ENCODE peak calls at places on chromosomes 4 and X, in six cellular contexts. One of them, this sample, is unnamed.

GRCh38 chr4:95513022-95513421 is 35.8 kb downstream of the UNC5C start:
- DNase-seq in choroid plexus epithelial cell: no peak
- DNase-seq in mesothelial cell of epicardium: no peak
- DNase-seq in heart left ventricle: no peak
- DNase-seq in brain microvascular endothelial cell: no peak
- DNase-seq in SK-N-SH: peak
- DNase-seq in this sample: no peak

GRCh38 chr4:91070736-91071135 is 943.5 kb downstream of the CCSER1 start:
- DNase-seq in mesothelial cell of epicardium: no peak
- DNase-seq in choroid plexus epithelial cell: no peak
- DNase-seq in brain microvascular endothelial cell: no peak
- DNase-seq in heart left ventricle: no peak
- DNase-seq in SK-N-SH: no peak
- DNase-seq in this sample: no peak

GRCh38 chrX:148609766-148610698 is 109.6 kb downstream of the AFF2 start:
- DNase-seq in heart left ventricle: no peak
- DNase-seq in SK-N-SH: no peak
- DNase-seq in mesothelial cell of epicardium: no peak
- DNase-seq in brain microvascular endothelial cell: no peak
- DNase-seq in choroid plexus epithelial cell: no peak
- DNase-seq in this sample: no peak

GRCh38 chrX:40173662-40174593 is 76.2 kb upstream of the BCOR start:
- DNase-seq in choroid plexus epithelial cell: peak
- DNase-seq in brain microvascular endothelial cell: no peak
- DNase-seq in mesothelial cell of epicardium: no peak
- DNase-seq in SK-N-SH: peak
- DNase-seq in heart left ventricle: no peak
- DNase-seq in this sample: no peak

GRCh38 chr4:118751634-118752293 is 66.6 kb downstream of the METTL14 start:
- DNase-seq in choroid plexus epithelial cell: peak
- DNase-seq in brain microvascular endothelial cell: peak
- DNase-seq in heart left ventricle: no peak
- DNase-seq in SK-N-SH: no peak
- DNase-seq in mesothelial cell of epicardium: no peak
- DNase-seq in this sample: no peak

GRCh38 chr4:85860066-85860465 is 385.1 kb downstream of the ARHGAP24 start:
- DNase-seq in SK-N-SH: no peak
- DNase-seq in brain microvascular endothelial cell: peak
- DNase-seq in mesothelial cell of epicardium: no peak
- DNase-seq in heart left ventricle: no peak
- DNase-seq in choroid plexus epithelial cell: peak
- DNase-seq in this sample: no peak

GRCh38 chr4:84472154-84472553 is 26.9 kb downstream of the NKX6-1 start:
- DNase-seq in heart left ventricle: no peak
- DNase-seq in SK-N-SH: no peak
- DNase-seq in choroid plexus epithelial cell: no peak
- DNase-seq in mesothelial cell of epicardium: no peak
- DNase-seq in brain microvascular endothelial cell: no peak
- DNase-seq in this sample: no peak

GRCh38 chr4:174538123-174538875 is 16.0 kb upstream of the HPGD start:
- DNase-seq in heart left ventricle: no peak
- DNase-seq in choroid plexus epithelial cell: no peak
- DNase-seq in mesothelial cell of epicardium: no peak
- DNase-seq in brain microvascular endothelial cell: no peak
- DNase-seq in SK-N-SH: no peak
- DNase-seq in this sample: peak

GRCh38 chr4:39319678-39320077 is 46.5 kb downstream of the RFC1 start:
- DNase-seq in mesothelial cell of epicardium: no peak
- DNase-seq in brain microvascular endothelial cell: peak
- DNase-seq in SK-N-SH: peak
- DNase-seq in heart left ventricle: no peak
- DNase-seq in choroid plexus epithelial cell: peak
- DNase-seq in this sample: no peak

DNA sequence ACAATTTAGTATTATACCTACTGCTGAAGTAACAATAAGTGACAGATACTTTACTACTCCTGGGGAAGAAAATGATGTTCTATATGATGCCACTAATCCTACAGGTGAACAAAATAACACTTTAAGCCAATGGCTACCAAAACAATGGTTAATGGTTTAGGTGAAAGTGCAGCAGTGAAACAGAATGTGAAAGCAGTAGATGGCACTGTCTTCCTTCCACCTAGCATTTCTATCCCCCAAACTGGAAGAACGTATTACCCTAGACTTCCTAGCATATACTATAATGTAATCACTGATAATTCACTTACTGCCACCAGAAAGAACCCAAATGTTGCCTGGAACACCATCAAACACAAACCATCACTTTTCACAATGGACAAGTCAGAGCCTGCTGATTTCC is 18.9 kb upstream of the CABS1 start:
- DNase-seq in SK-N-SH: no peak
- DNase-seq in mesothelial cell of epicardium: no peak
- DNase-seq in heart left ventricle: no peak
- DNase-seq in choroid plexus epithelial cell: no peak
- DNase-seq in brain microvascular endothelial cell: no peak
- DNase-seq in this sample: no peak
- TF ChIP-seq CTCF in SK-N-SH: no peak
- TF ChIP-seq CTCF in mesothelial cell of epicardium: no peak
- TF ChIP-seq CTCF in heart left ventricle: no peak
- TF ChIP-seq CTCF in choroid plexus epithelial cell: no peak
- TF ChIP-seq CTCF in brain microvascular endothelial cell: no peak
- TF ChIP-seq CTCF in this sample: peak

GRCh38 chr4:148327683-148328082 is 114.5 kb downstream of the NR3C2 start:
- DNase-seq in SK-N-SH: no peak
- DNase-seq in mesothelial cell of epicardium: no peak
- DNase-seq in brain microvascular endothelial cell: no peak
- DNase-seq in heart left ventricle: no peak
- DNase-seq in choroid plexus epithelial cell: no peak
- DNase-seq in this sample: no peak
- TF ChIP-seq CTCF in SK-N-SH: no peak
- TF ChIP-seq CTCF in mesothelial cell of epicardium: no peak
- TF ChIP-seq CTCF in brain microvascular endothelial cell: no peak
- TF ChIP-seq CTCF in heart left ventricle: no peak
- TF ChIP-seq CTCF in choroid plexus epithelial cell: no peak
- TF ChIP-seq CTCF in this sample: no peak

GRCh38 chrX:1591863-1592127 is 391 bp downstream of the AKAP17A start:
- DNase-seq in mesothelial cell of epicardium: peak
- DNase-seq in SK-N-SH: no peak
- DNase-seq in choroid plexus epithelial cell: peak
- DNase-seq in heart left ventricle: no peak
- DNase-seq in brain microvascular endothelial cell: no peak
- DNase-seq in this sample: no peak
- TF ChIP-seq CTCF in mesothelial cell of epicardium: no peak
- TF ChIP-seq CTCF in SK-N-SH: no peak
- TF ChIP-seq CTCF in choroid plexus epithelial cell: no peak
- TF ChIP-seq CTCF in heart left ventricle: no peak
- TF ChIP-seq CTCF in brain microvascular endothelial cell: no peak
- TF ChIP-seq CTCF in this sample: no peak

GRCh38 chrX:9501362-9501761 is 36.5 kb downstream of the TBL1X start:
- DNase-seq in brain microvascular endothelial cell: no peak
- DNase-seq in choroid plexus epithelial cell: no peak
- DNase-seq in SK-N-SH: no peak
- DNase-seq in heart left ventricle: no peak
- DNase-seq in mesothelial cell of epicardium: no peak
- DNase-seq in this sample: no peak
- TF ChIP-seq CTCF in brain microvascular endothelial cell: no peak
- TF ChIP-seq CTCF in choroid plexus epithelial cell: no peak
- TF ChIP-seq CTCF in SK-N-SH: no peak
- TF ChIP-seq CTCF in heart left ventricle: no peak
- TF ChIP-seq CTCF in mesothelial cell of epicardium: no peak
- TF ChIP-seq CTCF in this sample: no peak

DNA sequence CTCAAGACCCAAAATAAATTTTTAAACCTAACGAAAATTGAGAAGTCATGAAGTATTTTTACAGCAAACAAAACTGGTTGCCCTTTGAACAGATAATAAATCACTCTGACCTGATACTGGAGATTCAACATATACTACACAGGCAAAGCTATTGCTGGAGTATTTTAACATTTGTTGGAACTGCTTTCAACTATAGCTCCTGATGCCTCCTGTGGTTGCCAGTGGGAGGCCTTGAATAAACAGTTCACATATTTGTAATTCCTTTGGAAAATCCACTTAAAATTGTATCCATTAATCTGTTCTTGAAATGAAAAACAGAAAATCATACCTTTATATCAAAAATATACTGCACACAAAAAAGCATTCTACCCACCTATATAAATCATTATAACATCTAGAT is 605.1 kb downstream of the KCTD8 start:
- DNase-seq in brain microvascular endothelial cell: peak
- DNase-seq in heart left ventricle: no peak
- DNase-seq in SK-N-SH: no peak
- DNase-seq in choroid plexus epithelial cell: peak
- DNase-seq in mesothelial cell of epicardium: no peak
- DNase-seq in this sample: no peak
- TF ChIP-seq CTCF in brain microvascular endothelial cell: peak
- TF ChIP-seq CTCF in heart left ventricle: no peak
- TF ChIP-seq CTCF in SK-N-SH: peak
- TF ChIP-seq CTCF in choroid plexus epithelial cell: peak
- TF ChIP-seq CTCF in mesothelial cell of epicardium: no peak
- TF ChIP-seq CTCF in this sample: no peak

GRCh38 chrX:24444645-24445044 is 20.4 kb upstream of the PDK3 start:
- DNase-seq in choroid plexus epithelial cell: no peak
- DNase-seq in brain microvascular endothelial cell: no peak
- DNase-seq in SK-N-SH: no peak
- DNase-seq in mesothelial cell of epicardium: no peak
- DNase-seq in heart left ventricle: no peak
- DNase-seq in this sample: no peak
- TF ChIP-seq CTCF in choroid plexus epithelial cell: no peak
- TF ChIP-seq CTCF in brain microvascular endothelial cell: no peak
- TF ChIP-seq CTCF in SK-N-SH: no peak
- TF ChIP-seq CTCF in mesothelial cell of epicardium: no peak
- TF ChIP-seq CTCF in heart left ventricle: no peak
- TF ChIP-seq CTCF in this sample: no peak

DNA sequence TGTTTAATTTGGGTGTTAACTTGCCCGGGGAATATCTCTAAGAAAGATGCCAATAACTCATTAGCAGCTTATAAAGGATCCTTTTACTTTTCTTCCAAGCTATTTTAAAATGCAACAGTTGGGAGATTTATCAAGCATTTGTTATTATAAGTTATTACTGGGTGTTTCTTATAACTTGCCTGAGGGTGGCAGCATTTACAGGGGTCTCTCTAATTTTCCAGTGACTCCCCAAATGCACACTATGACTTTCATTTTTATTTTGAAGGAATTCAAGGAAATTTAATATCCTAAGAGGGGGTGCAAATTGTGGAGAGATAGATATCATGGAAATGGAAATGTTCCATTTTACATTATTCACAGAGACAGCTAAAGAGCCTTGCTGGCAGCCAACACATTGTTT is 138.0 kb downstream of the PDGFRA start:
- DNase-seq in brain microvascular endothelial cell: no peak
- DNase-seq in SK-N-SH: no peak
- DNase-seq in choroid plexus epithelial cell: peak
- DNase-seq in mesothelial cell of epicardium: no peak
- DNase-seq in heart left ventricle: no peak
- DNase-seq in this sample: no peak
- TF ChIP-seq CTCF in brain microvascular endothelial cell: peak
- TF ChIP-seq CTCF in SK-N-SH: peak
- TF ChIP-seq CTCF in choroid plexus epithelial cell: peak
- TF ChIP-seq CTCF in mesothelial cell of epicardium: no peak
- TF ChIP-seq CTCF in heart left ventricle: no peak
- TF ChIP-seq CTCF in this sample: no peak